ENCODE peak calls at places on chromosomes 7 and 10, in nine cellular contexts. One of them, this sample, is unnamed.

GRCh38 chr10:7464703-7465102 is 53.9 kb upstream of the SFMBT2 start:
- DNase-seq in thoracic aorta: no peak
- DNase-seq in astrocyte of the spinal cord: no peak
- DNase-seq in tibial nerve: no peak
- DNase-seq in foreskin fibroblast: no peak
- DNase-seq in fibroblast of mammary gland: peak; percentile 2
- DNase-seq in GM20000: no peak
- DNase-seq in Peyer's patch: no peak
- DNase-seq in endothelial cell: no peak
- DNase-seq in this sample: no peak

GRCh38 chr7:116653204-116653603 is 18.8 kb upstream of the MET start:
- DNase-seq in thoracic aorta: no peak
- DNase-seq in astrocyte of the spinal cord: peak; percentile 85
- DNase-seq in tibial nerve: no peak
- DNase-seq in foreskin fibroblast: no peak
- DNase-seq in fibroblast of mammary gland: peak; percentile 69
- DNase-seq in GM20000: no peak
- DNase-seq in Peyer's patch: no peak
- DNase-seq in endothelial cell: no peak
- DNase-seq in this sample: no peak

GRCh38 chr7:149460493-149461330 is at the start of gene ZNF777:
- DNase-seq in thoracic aorta: peak; percentile 43
- DNase-seq in astrocyte of the spinal cord: peak; percentile 89
- DNase-seq in tibial nerve: peak; percentile 66
- DNase-seq in foreskin fibroblast: peak; percentile 87
- DNase-seq in fibroblast of mammary gland: peak; percentile 86
- DNase-seq in GM20000: peak; percentile 98
- DNase-seq in Peyer's patch: peak; percentile 93
- DNase-seq in endothelial cell: peak; percentile 71
- DNase-seq in this sample: peak; percentile 92

GRCh38 chr7:93817561-93817960 is 73.0 kb downstream of the TFPI2 start:
- DNase-seq in thoracic aorta: no peak
- DNase-seq in astrocyte of the spinal cord: peak; percentile 70
- DNase-seq in tibial nerve: no peak
- DNase-seq in foreskin fibroblast: no peak
- DNase-seq in fibroblast of mammary gland: peak; percentile 36
- DNase-seq in GM20000: no peak
- DNase-seq in Peyer's patch: no peak
- DNase-seq in endothelial cell: no peak
- DNase-seq in this sample: no peak

GRCh38 chr7:481219-481930 is 38.3 kb downstream of the PDGFA start:
- DNase-seq in thoracic aorta: no peak
- DNase-seq in astrocyte of the spinal cord: no peak
- DNase-seq in tibial nerve: no peak
- DNase-seq in foreskin fibroblast: no peak
- DNase-seq in fibroblast of mammary gland: no peak
- DNase-seq in GM20000: no peak
- DNase-seq in Peyer's patch: no peak
- DNase-seq in endothelial cell: no peak
- DNase-seq in this sample: no peak

GRCh38 chr7:148914208-148914777 is 30.2 kb upstream of the EZH2 start:
- DNase-seq in thoracic aorta: no peak
- DNase-seq in astrocyte of the spinal cord: peak; percentile 74
- DNase-seq in tibial nerve: no peak
- DNase-seq in foreskin fibroblast: no peak
- DNase-seq in fibroblast of mammary gland: peak; percentile 70
- DNase-seq in GM20000: peak; percentile 38
- DNase-seq in Peyer's patch: no peak
- DNase-seq in endothelial cell: no peak
- DNase-seq in this sample: peak; percentile 49

GRCh38 chr10:111707066-111707465 is 476.5 kb downstream of the GPAM start:
- DNase-seq in thoracic aorta: no peak
- DNase-seq in astrocyte of the spinal cord: no peak
- DNase-seq in tibial nerve: no peak
- DNase-seq in foreskin fibroblast: no peak
- DNase-seq in fibroblast of mammary gland: peak; percentile 93
- DNase-seq in GM20000: no peak
- DNase-seq in Peyer's patch: no peak
- DNase-seq in endothelial cell: no peak
- DNase-seq in this sample: no peak

GRCh38 chr7:151864081-151864480 is 12.8 kb downstream of the PRKAG2 start:
- DNase-seq in thoracic aorta: no peak
- DNase-seq in astrocyte of the spinal cord: no peak
- DNase-seq in tibial nerve: no peak
- DNase-seq in foreskin fibroblast: no peak
- DNase-seq in fibroblast of mammary gland: no peak
- DNase-seq in GM20000: no peak
- DNase-seq in Peyer's patch: no peak
- DNase-seq in endothelial cell: no peak
- DNase-seq in this sample: no peak

DNA sequence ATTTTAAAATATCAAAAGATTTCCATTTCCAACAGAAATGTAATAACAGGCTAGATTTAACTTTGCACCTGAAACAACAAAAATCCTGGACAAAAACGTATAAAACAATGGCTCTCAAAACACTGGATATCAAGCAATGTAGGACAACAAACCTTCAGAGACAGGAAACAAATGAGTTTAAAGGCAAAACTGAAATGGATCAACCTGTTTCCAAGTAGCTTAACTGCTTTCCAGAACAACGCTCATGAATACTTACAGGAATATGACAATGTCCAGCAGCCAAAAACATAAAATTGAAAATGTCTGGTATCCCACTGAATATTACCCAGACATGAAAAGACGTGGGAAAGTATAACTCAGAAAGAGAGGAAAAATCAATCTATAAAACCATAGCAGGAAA is 62.8 kb downstream of the CUBN start:
- DNase-seq in thoracic aorta: no peak
- DNase-seq in astrocyte of the spinal cord: no peak
- DNase-seq in tibial nerve: no peak
- DNase-seq in foreskin fibroblast: no peak
- DNase-seq in fibroblast of mammary gland: no peak
- DNase-seq in GM20000: no peak
- DNase-seq in Peyer's patch: no peak
- DNase-seq in endothelial cell: no peak
- DNase-seq in this sample: no peak
- TF ChIP-seq CTCF in thoracic aorta: no peak
- TF ChIP-seq CTCF in astrocyte of the spinal cord: no peak
- TF ChIP-seq CTCF in tibial nerve: no peak
- TF ChIP-seq CTCF in foreskin fibroblast: no peak
- TF ChIP-seq CTCF in fibroblast of mammary gland: no peak
- TF ChIP-seq CTCF in GM20000: no peak
- TF ChIP-seq CTCF in Peyer's patch: no peak
- TF ChIP-seq CTCF in endothelial cell: no peak
- TF ChIP-seq CTCF in this sample: no peak

GRCh38 chr10:1735562-1735961 is 1.8 kb downstream of the ADARB2 start:
- DNase-seq in thoracic aorta: no peak
- DNase-seq in astrocyte of the spinal cord: no peak
- DNase-seq in tibial nerve: no peak
- DNase-seq in foreskin fibroblast: no peak
- DNase-seq in fibroblast of mammary gland: no peak
- DNase-seq in GM20000: no peak
- DNase-seq in Peyer's patch: no peak
- DNase-seq in endothelial cell: no peak
- DNase-seq in this sample: no peak

GRCh38 chr10:1736972-1737221 is 428 bp downstream of the ADARB2 start:
- DNase-seq in thoracic aorta: no peak
- DNase-seq in astrocyte of the spinal cord: no peak
- DNase-seq in tibial nerve: no peak
- DNase-seq in foreskin fibroblast: no peak
- DNase-seq in fibroblast of mammary gland: no peak
- DNase-seq in GM20000: no peak
- DNase-seq in Peyer's patch: no peak
- DNase-seq in endothelial cell: no peak
- DNase-seq in this sample: no peak

GRCh38 chr10:1738950-1739349 is 1.6 kb upstream of the ADARB2 start:
- DNase-seq in thoracic aorta: no peak
- DNase-seq in astrocyte of the spinal cord: no peak
- DNase-seq in tibial nerve: no peak
- DNase-seq in foreskin fibroblast: no peak
- DNase-seq in fibroblast of mammary gland: no peak
- DNase-seq in GM20000: peak; percentile 62
- DNase-seq in Peyer's patch: no peak
- DNase-seq in endothelial cell: no peak
- DNase-seq in this sample: peak; percentile 58

GRCh38 chr10:1736180-1736971 is 949 bp downstream of the ADARB2 start:
- DNase-seq in thoracic aorta: no peak
- DNase-seq in astrocyte of the spinal cord: no peak
- DNase-seq in tibial nerve: no peak
- DNase-seq in foreskin fibroblast: no peak
- DNase-seq in fibroblast of mammary gland: no peak
- DNase-seq in GM20000: no peak
- DNase-seq in Peyer's patch: no peak
- DNase-seq in endothelial cell: no peak
- DNase-seq in this sample: no peak

DNA sequence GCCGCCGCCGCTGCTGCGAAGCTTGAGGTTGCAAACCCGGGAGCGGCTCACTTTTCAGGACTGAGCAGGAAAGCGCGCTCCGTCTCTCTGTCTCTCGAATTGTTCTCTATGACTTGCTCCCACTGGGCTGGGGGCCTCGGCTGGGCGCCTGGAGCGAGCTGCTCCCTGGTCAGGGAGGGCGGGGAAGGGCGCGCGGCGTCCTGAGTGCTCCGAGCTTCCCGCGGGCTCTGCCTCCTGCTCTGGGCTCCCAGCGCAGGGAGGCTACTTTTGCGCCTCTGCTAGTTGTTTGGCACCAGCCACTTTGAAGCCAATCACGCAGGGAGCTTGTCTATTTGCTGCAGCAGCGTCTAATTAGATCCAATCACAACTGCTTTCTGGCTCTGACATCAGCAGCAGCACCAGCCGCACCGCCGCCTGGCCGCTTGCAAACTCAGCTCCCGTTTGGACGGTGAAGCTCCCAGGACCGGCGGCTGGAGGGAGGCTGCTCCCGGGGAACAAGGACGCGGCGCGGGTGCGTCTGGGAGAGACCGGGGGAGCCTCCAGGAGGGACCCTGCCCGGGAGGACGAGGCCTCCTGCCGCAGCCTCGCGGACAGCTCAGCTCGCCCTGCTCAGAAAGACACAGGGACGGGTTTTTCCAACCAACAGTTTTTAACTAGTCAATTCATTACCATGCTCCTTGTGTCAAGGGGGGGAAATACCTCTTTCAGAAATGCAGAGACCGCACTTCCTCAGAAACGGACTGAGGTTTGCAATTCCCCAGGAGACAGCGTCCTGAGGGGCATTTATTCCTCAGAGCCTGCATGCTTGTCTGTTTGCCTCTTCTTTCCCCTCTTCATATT is at the start of gene ADARB2:
- DNase-seq in thoracic aorta: no peak
- DNase-seq in astrocyte of the spinal cord: no peak
- DNase-seq in tibial nerve: no peak
- DNase-seq in foreskin fibroblast: no peak
- DNase-seq in fibroblast of mammary gland: no peak
- DNase-seq in GM20000: peak; percentile 79
- DNase-seq in Peyer's patch: no peak
- DNase-seq in endothelial cell: peak; percentile 68
- DNase-seq in this sample: peak; percentile 71
- TF ChIP-seq CTCF in thoracic aorta: no peak
- TF ChIP-seq CTCF in astrocyte of the spinal cord: no peak
- TF ChIP-seq CTCF in tibial nerve: no peak
- TF ChIP-seq CTCF in foreskin fibroblast: no peak
- TF ChIP-seq CTCF in fibroblast of mammary gland: no peak
- TF ChIP-seq CTCF in GM20000: no peak
- TF ChIP-seq CTCF in Peyer's patch: no peak
- TF ChIP-seq CTCF in endothelial cell: no peak
- TF ChIP-seq CTCF in this sample: no peak

DNA sequence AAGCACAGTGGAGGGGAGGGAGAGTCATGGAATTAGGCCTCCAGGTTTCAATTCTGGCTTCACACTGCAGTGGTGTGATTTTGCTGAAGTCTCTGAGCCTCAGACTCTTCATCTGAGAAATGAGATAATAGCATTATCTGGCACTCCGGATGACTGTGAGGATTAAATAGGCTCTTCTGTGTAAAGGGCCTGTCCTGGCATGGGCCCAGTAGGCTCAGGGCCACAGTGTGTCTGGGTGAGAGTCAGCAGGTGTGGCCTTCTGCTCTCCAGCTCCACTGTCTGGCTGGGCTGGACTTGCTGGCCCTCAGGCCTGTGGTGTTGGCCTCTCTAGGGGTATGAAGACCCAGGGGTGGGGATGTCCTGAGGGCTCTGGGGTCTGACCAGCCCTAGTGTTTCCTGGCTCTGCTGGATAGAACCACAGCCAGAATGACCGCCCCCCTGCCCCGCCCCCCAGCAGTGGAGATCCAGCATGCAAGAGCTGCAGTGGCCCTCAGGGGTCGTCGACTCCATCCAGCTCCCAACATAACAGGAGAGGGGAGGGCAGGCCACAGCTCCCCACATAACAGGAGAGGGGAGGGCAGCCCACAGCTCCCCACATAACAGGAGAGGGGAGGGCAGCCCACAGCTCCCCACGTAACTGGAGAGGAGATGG is 178.6 kb downstream of the RPS24 start:
- DNase-seq in thoracic aorta: no peak
- DNase-seq in astrocyte of the spinal cord: no peak
- DNase-seq in tibial nerve: no peak
- DNase-seq in foreskin fibroblast: no peak
- DNase-seq in fibroblast of mammary gland: peak; percentile 11
- DNase-seq in GM20000: no peak
- DNase-seq in Peyer's patch: no peak
- DNase-seq in endothelial cell: no peak
- DNase-seq in this sample: no peak
- TF ChIP-seq CTCF in thoracic aorta: no peak
- TF ChIP-seq CTCF in astrocyte of the spinal cord: no peak
- TF ChIP-seq CTCF in tibial nerve: no peak
- TF ChIP-seq CTCF in foreskin fibroblast: no peak
- TF ChIP-seq CTCF in fibroblast of mammary gland: no peak
- TF ChIP-seq CTCF in GM20000: no peak
- TF ChIP-seq CTCF in Peyer's patch: no peak
- TF ChIP-seq CTCF in endothelial cell: no peak
- TF ChIP-seq CTCF in this sample: no peak

GRCh38 chr10:119252051-119252465 is 44.7 kb downstream of the GRK5 start:
- DNase-seq in thoracic aorta: no peak
- DNase-seq in astrocyte of the spinal cord: no peak
- DNase-seq in tibial nerve: no peak
- DNase-seq in foreskin fibroblast: no peak
- DNase-seq in fibroblast of mammary gland: peak; percentile 48
- DNase-seq in GM20000: no peak
- DNase-seq in Peyer's patch: no peak
- DNase-seq in endothelial cell: no peak
- DNase-seq in this sample: no peak
- TF ChIP-seq CTCF in thoracic aorta: peak; percentile 34
- TF ChIP-seq CTCF in astrocyte of the spinal cord: peak; percentile 20
- TF ChIP-seq CTCF in tibial nerve: no peak
- TF ChIP-seq CTCF in foreskin fibroblast: no peak
- TF ChIP-seq CTCF in fibroblast of mammary gland: peak; percentile 12
- TF ChIP-seq CTCF in GM20000: no peak
- TF ChIP-seq CTCF in Peyer's patch: no peak
- TF ChIP-seq CTCF in endothelial cell: no peak
- TF ChIP-seq CTCF in this sample: no peak

DNA sequence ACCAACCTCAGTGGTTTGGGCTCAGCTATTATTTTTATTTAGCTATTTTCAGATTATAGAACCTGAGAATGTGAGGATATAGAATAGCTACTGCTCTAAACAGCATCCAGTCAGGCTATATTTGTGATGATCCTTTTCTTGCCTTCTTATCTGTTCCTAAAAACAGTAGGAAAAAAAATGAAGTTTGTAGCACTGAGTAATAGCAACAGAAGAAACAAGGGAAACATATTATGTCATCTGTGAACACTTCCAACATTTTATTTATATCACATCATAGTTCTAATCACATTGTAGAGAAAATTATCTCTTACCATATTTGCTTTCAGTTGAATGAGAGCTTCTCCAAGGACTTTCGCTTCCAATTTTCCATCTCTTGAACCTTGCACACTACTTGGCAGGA is 229.6 kb upstream of the PTPRZ1 start:
- DNase-seq in thoracic aorta: no peak
- DNase-seq in astrocyte of the spinal cord: no peak
- DNase-seq in tibial nerve: no peak
- DNase-seq in foreskin fibroblast: no peak
- DNase-seq in fibroblast of mammary gland: no peak
- DNase-seq in GM20000: no peak
- DNase-seq in Peyer's patch: no peak
- DNase-seq in endothelial cell: no peak
- DNase-seq in this sample: no peak
- TF ChIP-seq CTCF in thoracic aorta: no peak
- TF ChIP-seq CTCF in astrocyte of the spinal cord: no peak
- TF ChIP-seq CTCF in tibial nerve: no peak
- TF ChIP-seq CTCF in foreskin fibroblast: no peak
- TF ChIP-seq CTCF in fibroblast of mammary gland: no peak
- TF ChIP-seq CTCF in GM20000: no peak
- TF ChIP-seq CTCF in Peyer's patch: no peak
- TF ChIP-seq CTCF in endothelial cell: no peak
- TF ChIP-seq CTCF in this sample: no peak